ENCODE peak calls at places on chromosomes 3 and 15, in six cellular contexts. E is lower leg skin, P is uterus, G is gastrocnemius medialis, F is GM12892, H is heart left ventricle. A is an unnamed sample.

GRCh38 chr3:163671201-163671600 is 1407.1 kb downstream of the SI start:
- DNase-seq in E (no peak), P (no peak), G (no peak), F (no peak), H (no peak), A (no peak)

GRCh38 chr3:71487418-71487817 is 96.1 kb downstream of the FOXP1 start:
- DNase-seq in E (no peak), P (no peak), G (no peak), F (no peak), H (no peak), A (no peak)

GRCh38 chr15:57458255-57458850 is 82.0 kb downstream of the CGNL1 start:
- DNase-seq in E (no peak), P (peak), G (no peak), F (no peak), H (no peak), A (no peak)

GRCh38 chr15:54803139-54803808 is 393.5 kb downstream of the RSL24D1 start:
- DNase-seq in E (no peak), P (no peak), G (no peak), F (no peak), H (no peak), A (peak)

GRCh38 chr3:119918992-119919933 is 137.4 kb downstream of the NR1I2 start:
- DNase-seq in E (no peak), P (no peak), G (no peak), F (no peak), H (no peak), A (no peak)

GRCh38 chr3:95271330-95271729 is 1208.5 kb downstream of the NSUN3 start:
- DNase-seq in E (no peak), P (no peak), G (no peak), F (no peak), H (no peak), A (no peak)

GRCh38 chr3:131217296-131217741 is 164.3 kb upstream of the NUDT16 start:
- DNase-seq in E (no peak), P (no peak), G (no peak), F (no peak), H (no peak), A (no peak)

GRCh38 chr3:76131396-76132153 is 346.2 kb upstream of the ZNF717 start:
- DNase-seq in E (no peak), P (no peak), G (no peak), F (no peak), H (no peak), A (no peak)

GRCh38 chr3:73259841-73260240 is 198.4 kb downstream of the EBLN2 start:
- DNase-seq in E (no peak), P (no peak), G (no peak), F (no peak), H (no peak), A (no peak)

GRCh38 chr3:52367891-52368880 is 52.1 kb downstream of the DNAH1 start:
- DNase-seq in E (no peak), P (no peak), G (no peak), F (no peak), H (no peak), A (no peak)

GRCh38 chr3:38651153-38651789 is 1.8 kb upstream of the SCN5A start:
- DNase-seq in E (peak), P (peak), G (peak), F (peak), H (peak), A (peak)

GRCh38 chr3:29643034-29643425 is 362.2 kb downstream of the RBMS3 start:
- DNase-seq in E (no peak), P (no peak), G (no peak), F (no peak), H (no peak), A (no peak)

DNA sequence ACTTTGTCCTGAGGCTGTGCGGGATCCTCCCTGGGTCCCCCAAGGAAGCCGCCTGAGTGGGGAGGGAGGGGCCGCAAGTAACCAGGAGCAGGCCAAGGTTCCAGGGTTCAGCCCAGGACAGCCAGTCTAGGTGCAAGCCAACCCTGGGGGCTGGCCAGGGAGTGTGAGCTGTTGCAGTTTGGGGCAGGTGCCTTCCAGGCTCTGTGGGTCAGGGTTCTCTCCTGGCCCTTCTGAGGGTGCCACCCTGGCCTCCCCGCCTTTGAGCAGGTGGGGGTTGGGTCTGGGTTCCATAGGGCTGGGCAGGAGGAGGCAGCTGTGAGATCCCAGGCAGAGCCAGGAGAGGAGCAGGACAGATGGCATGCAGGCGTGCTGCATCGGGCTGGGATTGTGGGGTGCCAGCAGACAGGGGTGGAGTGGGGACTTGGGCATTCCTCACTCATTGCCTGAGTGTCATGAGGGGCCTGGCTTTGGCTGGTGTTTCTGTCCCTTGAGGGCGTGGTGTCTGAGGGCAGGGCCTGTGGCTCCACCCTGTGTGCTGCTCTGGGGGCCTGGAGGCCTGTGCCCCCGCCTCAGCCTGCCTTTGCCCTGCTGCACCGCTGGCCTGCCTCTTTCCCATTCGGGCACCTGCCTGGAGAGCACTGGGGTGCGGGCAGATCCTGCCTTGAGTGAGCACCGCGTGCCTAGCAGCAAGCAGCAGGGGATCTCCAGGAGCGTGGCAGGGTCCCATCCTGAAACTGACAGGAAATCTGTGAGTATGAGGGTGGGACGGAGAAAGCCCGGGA is 18.4 kb downstream of the KLF13 start:
- DNase-seq in E (no peak), P (no peak), G (peak), F (no peak), H (peak), A (peak)
- TF ChIP-seq POLR2A in E (no peak), P (no peak), G (peak), F (peak), H (no peak), A (no peak)

GRCh38 chr3:126703512-126704493 is at the start of gene CHCHD6:
- DNase-seq in E (peak), P (peak), G (peak), F (peak), H (peak), A (peak)
- TF ChIP-seq POLR2A in E (no peak), P (no peak), G (no peak), F (no peak), H (no peak), A (no peak)

GRCh38 chr3:124033360-124034015 is 41.6 kb upstream of the ROPN1 start:
- DNase-seq in E (no peak), P (peak), G (no peak), F (no peak), H (peak), A (no peak)
- TF ChIP-seq POLR2A in E (no peak), P (no peak), G (peak), F (no peak), H (no peak), A (no peak)

DNA sequence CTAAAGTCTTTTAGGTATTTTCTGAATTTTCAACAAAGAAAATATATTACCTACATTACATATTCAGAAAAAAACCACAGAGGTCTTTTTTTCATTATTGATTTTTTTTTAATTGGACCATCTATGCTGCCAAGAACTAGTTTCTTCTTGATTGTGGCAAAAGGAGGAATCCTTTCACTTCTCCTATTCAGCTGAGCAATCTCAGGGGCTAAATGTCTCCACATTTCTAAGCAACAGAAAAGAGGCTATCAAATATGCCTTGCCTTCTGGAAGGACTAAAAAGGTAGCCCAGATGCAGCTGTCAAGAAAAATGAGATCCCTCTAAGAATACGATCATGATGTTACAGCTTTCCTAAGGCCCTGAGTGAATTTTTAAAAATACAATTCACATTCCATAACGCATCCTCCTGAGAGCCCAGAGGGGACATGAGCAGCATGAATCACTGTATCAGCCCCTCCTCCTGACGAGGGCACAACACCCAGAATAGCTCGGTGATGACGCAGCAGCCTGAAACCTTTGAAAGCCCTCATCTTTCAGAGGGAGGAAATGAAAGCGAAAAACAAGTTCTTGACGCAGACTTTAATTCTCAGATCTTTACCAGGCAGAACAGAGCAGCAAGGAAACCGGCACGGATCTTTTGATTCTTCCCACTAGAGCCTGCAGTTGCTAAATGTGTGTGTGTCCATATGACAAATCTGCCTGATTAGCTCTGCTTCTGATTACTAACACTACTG is 24.6 kb downstream of the RUBCN start:
- DNase-seq in E (peak), P (peak), G (peak), F (no peak), H (peak), A (peak)
- TF ChIP-seq POLR2A in E (no peak), P (peak), G (peak), F (peak), H (no peak), A (no peak)

GRCh38 chr3:12286927-12287726 is 1.7 kb upstream of the PPARG start:
- DNase-seq in E (no peak), P (peak), G (no peak), F (no peak), H (peak), A (no peak)

GRCh38 chr3:12286504-12286903 is 2.4 kb upstream of the PPARG start:
- DNase-seq in E (no peak), P (no peak), G (no peak), F (no peak), H (no peak), A (no peak)

GRCh38 chr3:12287727-12288465 is 974 bp upstream of the PPARG start:
- DNase-seq in E (no peak), P (peak), G (no peak), F (peak), H (peak), A (no peak)

GRCh38 chr3:12288466-12289129 is at the start of gene PPARG:
- DNase-seq in E (no peak), P (peak), G (no peak), F (peak), H (peak), A (no peak)

GRCh38 chr3:12289562-12289961 is 692 bp downstream of the PPARG start:
- DNase-seq in E (no peak), P (no peak), G (no peak), F (no peak), H (no peak), A (no peak)
- TF ChIP-seq POLR2A in E (no peak), P (no peak), G (no peak), F (no peak), H (no peak), A (no peak)

GRCh38 chr15:83010709-83011270 is 649 bp downstream of the C15orf40 start:
- DNase-seq in E (peak), P (peak), G (peak), F (peak), H (peak), A (peak)

GRCh38 chr15:83015361-83015760 is 3.9 kb upstream of the C15orf40 start:
- DNase-seq in E (no peak), P (no peak), G (no peak), F (no peak), H (no peak), A (no peak)

GRCh38 chr15:83012038-83012490 is 625 bp upstream of the C15orf40 start:
- DNase-seq in E (no peak), P (no peak), G (no peak), F (no peak), H (no peak), A (peak)

GRCh38 chr15:83014205-83014653 is 2.8 kb upstream of the C15orf40 start:
- DNase-seq in E (no peak), P (no peak), G (no peak), F (no peak), H (no peak), A (no peak)

GRCh38 chr15:83011271-83012037 is at the start of gene C15orf40:
- DNase-seq in E (peak), P (peak), G (peak), F (peak), H (peak), A (peak)
- TF ChIP-seq POLR2A in E (no peak), P (peak), G (peak), F (peak), H (no peak), A (peak)

GRCh38 chr3:16067837-16068471 is 106.5 kb upstream of the GALNT15 start:
- DNase-seq in E (no peak), P (no peak), G (no peak), F (no peak), H (no peak), A (no peak)
- TF ChIP-seq POLR2A in E (no peak), P (no peak), G (no peak), F (no peak), H (no peak), A (no peak)

GRCh38 chr3:50268703-50269451 is at the start of gene SEMA3B:
- DNase-seq in E (no peak), P (peak), G (no peak), F (no peak), H (peak), A (no peak)

GRCh38 chr3:50265988-50266387 is 3.0 kb upstream of the SEMA3B start:
- DNase-seq in E (no peak), P (no peak), G (no peak), F (no peak), H (no peak), A (no peak)

GRCh38 chr3:50268276-50268675 is 671 bp upstream of the SEMA3B start:
- DNase-seq in E (no peak), P (no peak), G (no peak), F (no peak), H (no peak), A (no peak)

GRCh38 chr3:50266808-50267207 is 2.1 kb upstream of the SEMA3B start:
- DNase-seq in E (no peak), P (no peak), G (no peak), F (no peak), H (no peak), A (no peak)

GRCh38 chr3:50267280-50267913 is 1.6 kb upstream of the SEMA3B start:
- DNase-seq in E (no peak), P (peak), G (peak), F (no peak), H (peak), A (no peak)
- TF ChIP-seq POLR2A in E (no peak), P (peak), G (no peak), F (no peak), H (no peak), A (no peak)

A was measured in erythroblast.